ENCODE peak calls at places on chromosomes 2 and 18, in four cellular contexts. T is ovary, I is stomach, D is tibial nerve. P is an unnamed sample.
A peak's percentile ranks its signal among the peaks of the same experiment; 100 is the strongest.

GRCh38 chr2:38602136-38602731 is 494 bp downstream of the HNRNPLL start:
- DNase-seq in D (no peak), I (peak; percentile 43), T (peak; percentile 59), P (peak; percentile 41)

GRCh38 chr2:143955416-143956075 is 564.4 kb downstream of the ZEB2 start:
- DNase-seq in D (no peak), I (no peak), T (no peak), P (no peak)

GRCh38 chr18:28248653-28249052 is 71.7 kb upstream of the CDH2 start:
- DNase-seq in I (no peak), D (no peak), T (no peak), P (no peak)

GRCh38 chr18:61972389-61973264 is 79.8 kb upstream of the RNF152 start:
- DNase-seq in D (no peak), T (no peak), I (no peak), P (no peak)

GRCh38 chr2:85766214-85766613 is 12.4 kb downstream of the ATOH8 start:
- DNase-seq in I (no peak), T (no peak), D (no peak), P (no peak)

GRCh38 chr2:29423267-29423666 is 308.1 kb downstream of the CLIP4 start:
- DNase-seq in D (no peak), T (no peak), I (no peak), P (no peak)

GRCh38 chr2:144510206-144510991 is 9.5 kb downstream of the ZEB2 start:
- DNase-seq in I (no peak), T (no peak), D (no peak), P (no peak)

GRCh38 chr2:54587439-54588016 is 131.4 kb downstream of the SPTBN1 start:
- DNase-seq in T (no peak), D (no peak), I (no peak), P (no peak)

GRCh38 chr2:178905266-178905665 is 98.0 kb upstream of the TTN start:
- DNase-seq in T (no peak), D (no peak), I (no peak), P (no peak)

GRCh38 chr18:22314406-22314805 is 103.3 kb downstream of the CTAGE1 start:
- DNase-seq in D (no peak), I (no peak), T (no peak), P (no peak)

GRCh38 chr2:30373881-30374302 is 73.2 kb upstream of the LCLAT1 start:
- DNase-seq in T (no peak), D (no peak), I (no peak), P (no peak)

GRCh38 chr2:186589733-186590537 is at the start of gene ITGAV:
- DNase-seq in D (peak; percentile 83), I (peak; percentile 95), T (peak; percentile 92), P (peak; percentile 95)

GRCh38 chr2:97900806-97901205 is 94.9 kb downstream of the TMEM131 start:
- DNase-seq in T (no peak), I (no peak), D (no peak), P (no peak)

GRCh38 chr2:166106431-166107015 is 21.3 kb downstream of the SCN1A start:
- DNase-seq in T (no peak), D (no peak), I (no peak), P (no peak)

GRCh38 chr18:43772907-43773306 is 495.6 kb upstream of the SYT4 start:
- DNase-seq in T (no peak), D (no peak), I (no peak), P (no peak)

GRCh38 chr2:238771193-238771592 is 76.7 kb upstream of the TWIST2 start:
- DNase-seq in T (no peak), D (peak; percentile 23), I (no peak), P (no peak)

GRCh38 chr18:23243178-23243577 is 107.9 kb downstream of the CABLES1 start:
- DNase-seq in I (no peak), T (no peak), D (no peak), P (no peak)

GRCh38 chr18:10431680-10432079 is 22.8 kb upstream of the APCDD1 start:
- DNase-seq in D (no peak), I (no peak), T (no peak), P (no peak)

GRCh38 chr2:99278793-99279291 is 22.2 kb downstream of the LYG1 start:
- DNase-seq in T (no peak), D (no peak), I (no peak), P (no peak)

GRCh38 chr2:144479138-144479537 is 40.8 kb downstream of the ZEB2 start:
- DNase-seq in I (no peak), T (no peak), D (no peak), P (no peak)

GRCh38 chr2:177551989-177552413 is 159.4 kb downstream of the AGPS start:
- DNase-seq in I (peak; percentile 89), D (peak; percentile 17), T (peak; percentile 60), P (no peak)

GRCh38 chr2:216710531-216711282 is 15.4 kb upstream of the IGFBP5 start:
- DNase-seq in I (no peak), D (peak; percentile 41), T (peak; percentile 56), P (no peak)

GRCh38 chr2:238883315-238884004 is 35.6 kb downstream of the TWIST2 start:
- DNase-seq in D (no peak), T (no peak), I (no peak), P (no peak)

GRCh38 chr2:157936464-157936863 is 60.3 kb upstream of the ACVR1 start:
- DNase-seq in T (no peak), I (no peak), D (no peak), P (no peak)

GRCh38 chr2:39547811-39548719 is 111.0 kb upstream of the MAP4K3 start:
- DNase-seq in T (no peak), I (no peak), D (no peak), P (no peak)

GRCh38 chr2:86791574-86791973 is 861 bp upstream of the CD8A start:
- DNase-seq in T (no peak), I (no peak), D (no peak), P (no peak)
- H3K27me3 ChIP-seq in T (peaks cover 4% of the 10 kb centered on the region), I (peaks cover 35% of the 10 kb centered on the region), D (no peaks in the 10 kb centered on the region), P (peaks cover 85% of the 10 kb centered on the region)

GRCh38 chr2:47069628-47070154 is 85.4 kb downstream of the STPG4 start:
- DNase-seq in T (peak; percentile 60), D (no peak), I (peak; percentile 67), P (peak; percentile 87)
- TF ChIP-seq EP300 in T (no peak), D (peak; percentile 37), I (no peak), P (no peak)

DNA sequence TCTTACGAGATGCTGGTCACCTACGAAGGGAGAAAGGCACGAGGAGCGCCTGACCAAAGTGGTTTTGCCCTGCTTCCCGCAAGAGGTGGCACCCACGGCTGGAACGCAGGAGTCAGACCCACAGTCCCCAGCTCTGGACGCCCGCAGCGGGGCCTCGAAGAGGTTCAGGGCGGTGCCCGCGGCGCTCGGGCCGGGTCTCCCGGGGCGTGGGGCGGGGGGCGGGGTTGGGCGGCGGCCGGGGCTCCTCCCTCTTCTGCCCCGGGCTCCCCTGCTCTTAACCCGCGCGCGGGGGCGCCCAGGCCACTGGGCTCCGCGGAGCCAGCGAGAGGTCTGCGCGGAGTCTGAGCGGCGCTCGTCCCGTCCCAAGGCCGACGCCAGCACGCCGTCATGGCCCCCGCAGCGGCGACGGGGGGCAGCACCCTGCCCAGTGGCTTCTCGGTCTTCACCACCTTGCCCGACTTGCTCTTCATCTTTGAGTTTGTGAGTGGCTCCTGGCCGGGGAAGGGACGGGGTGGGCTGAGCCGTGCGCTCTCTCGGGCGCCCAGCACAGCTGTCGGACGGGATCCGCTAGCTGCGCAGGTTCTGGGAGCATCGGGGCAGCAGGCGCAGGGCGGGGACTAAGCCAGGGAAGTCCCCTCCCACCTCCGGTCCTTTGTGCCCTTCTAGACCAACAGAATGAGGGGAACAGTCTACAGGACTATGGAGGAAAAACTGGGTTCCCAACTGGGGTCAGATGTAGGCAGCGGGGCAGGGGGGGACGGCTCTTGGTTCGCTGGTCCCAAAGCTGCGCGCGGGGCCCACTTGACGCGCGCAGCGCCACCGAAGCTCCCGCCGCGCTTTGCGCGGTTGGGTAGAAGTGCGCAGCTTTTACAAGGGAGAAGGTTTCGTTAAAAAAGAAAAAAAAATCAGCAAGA is at the start of gene MAL:
- DNase-seq in D (no peak), I (peak; percentile 40), T (no peak), P (no peak)
- H3K27me3 ChIP-seq in D (no peaks in the 10 kb centered on the region), I (no peaks in the 10 kb centered on the region), T (no peaks in the 10 kb centered on the region), P (peaks cover 65% of the 10 kb centered on the region)

GRCh38 chr18:55589625-55590291 is 1.8 kb upstream of the TCF4 start:
- DNase-seq in I (peak; percentile 81), T (peak; percentile 97), D (peak; percentile 96), P (peak; percentile 92)
- TF ChIP-seq EP300 in I (no peak), T (no peak), D (peak; percentile 39), P (no peak)

DNA sequence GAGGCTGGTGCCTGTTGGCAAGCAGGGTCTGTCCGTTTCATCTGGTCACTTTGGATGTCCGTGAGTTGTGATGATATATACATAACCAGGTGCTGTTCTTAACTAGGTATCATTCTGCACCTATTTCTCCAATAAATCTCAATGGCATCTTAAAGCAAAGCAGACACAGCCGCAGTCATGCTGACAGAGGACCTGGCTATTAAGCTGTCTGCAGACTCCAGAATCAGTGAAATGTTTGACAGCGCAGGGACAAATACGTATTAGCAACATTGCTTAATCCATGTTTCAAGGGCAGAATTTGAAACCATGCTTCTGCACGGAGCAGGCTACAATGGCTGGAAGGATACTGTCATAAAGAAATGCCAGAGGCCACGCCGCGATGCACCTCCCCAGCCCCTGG is 414.6 kb downstream of the ZNF516 start:
- DNase-seq in T (no peak), I (no peak), D (no peak), P (no peak)
- H3K27me3 ChIP-seq in T (no peaks in the 10 kb centered on the region), I (no peaks in the 10 kb centered on the region), D (no peaks in the 10 kb centered on the region), P (no peaks in the 10 kb centered on the region)

GRCh38 chr18:56233595-56233994 is 404.8 kb downstream of the TXNL1 start:
- DNase-seq in D (peak; percentile 19), I (no peak), T (no peak), P (no peak)
- TF ChIP-seq EP300 in D (no peak), I (no peak), T (no peak), P (no peak)

GRCh38 chr2:108458082-108458481 is 9.1 kb downstream of the GCC2 start:
- DNase-seq in T (no peak), I (no peak), D (no peak), P (no peak)
- H3K27me3 ChIP-seq in T (no peaks in the 10 kb centered on the region), I (no peaks in the 10 kb centered on the region), D (no peaks in the 10 kb centered on the region), P (no peaks in the 10 kb centered on the region)

P was measured in transverse colon.